ENCODE peak calls at places on chromosomes 7 and 10, in four cellular contexts. H, E, W and R are unnamed samples.

GRCh38 chr10:48509974-48510692 is 94.7 kb downstream of the ARHGAP22 start:
- DNase-seq in H (peak; percentile 44), E (peak; percentile 50), W (no peak), R (no peak)

GRCh38 chr10:45514283-45515270 is 140.6 kb downstream of the ALOX5 start:
- DNase-seq in W (no peak), H (no peak), E (no peak), R (no peak)

GRCh38 chr7:108385834-108386422 is 70.3 kb downstream of the NRCAM start:
- DNase-seq in W (no peak), E (no peak), H (no peak), R (no peak)

GRCh38 chr10:119917777-119918176 is 25.2 kb downstream of the SEC23IP start:
- DNase-seq in E (no peak), H (no peak), W (no peak), R (no peak)

GRCh38 chr10:5094265-5095205 is at the start of gene AKR1C3:
- DNase-seq in E (no peak), H (no peak), W (no peak), R (no peak)

GRCh38 chr10:71590786-71591350 is 128.7 kb downstream of the C10orf105 start:
- DNase-seq in H (no peak), W (no peak), E (no peak), R (no peak)

GRCh38 chr7:4707134-4707651 is 25.1 kb downstream of the FOXK1 start:
- DNase-seq in H (peak; percentile 81), W (no peak), E (no peak), R (no peak)

GRCh38 chr10:129631011-129631410 is 164.0 kb downstream of the MGMT start:
- DNase-seq in E (no peak), H (no peak), W (no peak), R (no peak)

GRCh38 chr10:6583447-6583846 is 3.4 kb upstream of the PRKCQ start:
- DNase-seq in W (no peak), H (no peak), E (no peak), R (no peak)

GRCh38 chr7:90222811-90223725 is 11.5 kb downstream of the STEAP2 start:
- DNase-seq in W (no peak), E (no peak), H (peak; percentile 8), R (no peak)

GRCh38 chr7:41996381-41997035 is 240.5 kb downstream of the GLI3 start:
- DNase-seq in W (no peak), H (no peak), E (no peak), R (no peak)

GRCh38 chr10:117320050-117320665 is 55.1 kb downstream of the PDZD8 start:
- DNase-seq in W (no peak), H (peak; percentile 53), E (no peak), R (no peak)

GRCh38 chr7:106646256-106646655 is 14.7 kb downstream of the CCDC71L start:
- DNase-seq in H (no peak), E (no peak), W (no peak), R (no peak)

GRCh38 chr10:11655839-11656238 is 44.4 kb upstream of the USP6NL start:
- DNase-seq in W (no peak), H (no peak), E (no peak), R (no peak)

GRCh38 chr10:60312818-60313588 is 76.7 kb downstream of the ANK3 start:
- DNase-seq in H (no peak), W (no peak), E (no peak), R (no peak)

GRCh38 chr10:25334445-25334844 is 159.6 kb downstream of the GPR158 start:
- DNase-seq in H (no peak), E (no peak), W (no peak), R (no peak)

GRCh38 chr10:33600381-33600780 is 265.9 kb upstream of the NRP1 start:
- DNase-seq in W (no peak), E (no peak), H (no peak), R (no peak)

GRCh38 chr10:101367569-101368453 is 13.8 kb downstream of the BTRC start:
- DNase-seq in H (no peak), E (no peak), W (no peak), R (no peak)

GRCh38 chr10:22606164-22606614 is 108.2 kb downstream of the PIP4K2A start:
- DNase-seq in W (peak; percentile 58), E (no peak), H (no peak), R (no peak)

GRCh38 chr10:103669243-103669929 is 175.9 kb downstream of the NEURL1 start:
- DNase-seq in W (no peak), E (no peak), H (no peak), R (no peak)

GRCh38 chr10:95253007-95253406 is 37.8 kb downstream of the PDLIM1 start:
- DNase-seq in E (no peak), H (no peak), W (no peak), R (no peak)

GRCh38 chr10:125231116-125231812 is 70.9 kb upstream of the CTBP2 start:
- DNase-seq in W (no peak), E (no peak), H (no peak), R (no peak)

GRCh38 chr10:98340261-98340675 is 72.3 kb upstream of the LOXL4 start:
- DNase-seq in E (no peak), W (no peak), H (no peak), R (no peak)

GRCh38 chr10:101120884-101121660 is 10.0 kb upstream of the TLX1 start:
- DNase-seq in W (no peak), H (no peak), E (no peak), R (no peak)

GRCh38 chr7:102063736-102064135 is 222.9 kb upstream of the SH2B2 start:
- DNase-seq in W (no peak), E (no peak), H (peak; percentile 59), R (no peak)

GRCh38 chr7:84553711-84554110 is 359.1 kb upstream of the SEMA3A start:
- DNase-seq in E (no peak), W (no peak), H (no peak), R (no peak)

GRCh38 chr7:113015038-113015645 is 71.5 kb downstream of the GPR85 start:
- DNase-seq in E (no peak), H (no peak), W (no peak), R (no peak)

GRCh38 chr10:29773675-29774091 is 138.9 kb upstream of the SVIL start:
- DNase-seq in E (no peak), W (no peak), H (no peak), R (no peak)

GRCh38 chr10:133278577-133279265 is 2.1 kb upstream of the ADAM8 start:
- DNase-seq in W (no peak), E (no peak), H (no peak), R (no peak)

GRCh38 chr10:88472540-88472939 is 110.6 kb downstream of the RNLS start:
- DNase-seq in E (no peak), W (no peak), H (no peak), R (no peak)

GRCh38 chr10:130655313-130656186 is 519.4 kb downstream of the GLRX3 start:
- DNase-seq in H (no peak), W (no peak), E (no peak), R (no peak)

GRCh38 chr7:107715531-107715930 is 28.4 kb upstream of the CBLL1 start:
- DNase-seq in H (no peak), E (no peak), W (no peak), R (no peak)

GRCh38 chr10:97914837-97915211 is 65.2 kb downstream of the GOLGA7B start:
- DNase-seq in W (no peak), H (peak; percentile 87), E (no peak), R (peak; percentile 84)

GRCh38 chr10:110083884-110084283 is 76.1 kb downstream of the ADD3 start:
- DNase-seq in E (no peak), W (no peak), H (no peak), R (no peak)

GRCh38 chr7:28355553-28356319 is 56.6 kb upstream of the CREB5 start:
- DNase-seq in E (no peak), W (no peak), H (no peak), R (no peak)

GRCh38 chr7:47195641-47196040 is 386.3 kb downstream of the TNS3 start:
- DNase-seq in W (no peak), E (no peak), H (peak; percentile 17), R (no peak)
- TF ChIP-seq CTCF in W (no peak), E (no peak), H (peak; percentile 50), R (peak; percentile 51)

GRCh38 chr7:44965937-44966730 is 12.7 kb downstream of the MYO1G start:
- DNase-seq in E (peak; percentile 61), H (no peak), W (no peak), R (no peak)

GRCh38 chr7:44965441-44965903 is 13.3 kb downstream of the MYO1G start:
- DNase-seq in E (peak; percentile 63), W (no peak), H (no peak), R (no peak)

GRCh38 chr7:44963526-44964290 is 15.1 kb downstream of the MYO1G start:
- DNase-seq in W (no peak), H (no peak), E (peak; percentile 60), R (no peak)

GRCh38 chr7:44964831-44965440 is 13.9 kb downstream of the MYO1G start:
- DNase-seq in H (no peak), W (no peak), E (peak; percentile 70), R (no peak)

GRCh38 chr7:44964384-44964830 is 14.4 kb downstream of the MYO1G start:
- DNase-seq in H (peak; percentile 41), W (no peak), E (no peak), R (no peak)
- TF ChIP-seq CTCF in H (peak; percentile 39), W (no peak), E (no peak), R (peak; percentile 36)

GRCh38 chr7:132683967-132684690 is 107.9 kb upstream of the PLXNA4 start:
- DNase-seq in E (no peak), H (no peak), W (no peak), R (no peak)
- TF ChIP-seq CTCF in E (no peak), H (peak; percentile 25), W (no peak), R (no peak)

DNA sequence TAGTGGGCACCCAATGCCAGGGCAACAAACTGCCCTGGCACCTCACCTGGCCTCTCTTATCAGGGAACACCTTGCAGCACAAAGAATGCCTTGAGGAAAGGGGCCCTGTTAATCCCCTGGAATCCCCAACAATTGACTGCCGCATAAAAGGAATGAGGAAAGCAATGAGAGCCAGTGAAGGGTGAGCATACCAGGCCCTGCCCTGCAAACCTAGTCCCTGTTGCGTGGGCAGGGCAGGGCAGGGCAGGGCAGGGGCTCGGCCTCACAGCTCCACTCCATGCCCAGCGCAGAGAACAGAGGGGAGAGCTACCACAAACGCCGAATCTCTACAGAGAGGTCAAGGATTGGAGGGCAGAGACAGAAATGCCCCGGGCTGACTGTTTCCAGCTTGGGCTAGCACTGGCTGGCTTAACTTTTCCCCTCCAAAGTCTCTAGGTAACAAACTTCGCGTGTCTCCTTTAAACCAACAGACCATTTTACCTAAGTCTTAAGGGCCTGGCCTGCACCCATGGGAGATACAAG is 1.1 kb downstream of the ANXA11 start:
- DNase-seq in H (peak; percentile 79), W (no peak), E (no peak), R (no peak)
- TF ChIP-seq CTCF in H (no peak), W (no peak), E (no peak), R (no peak)

DNA sequence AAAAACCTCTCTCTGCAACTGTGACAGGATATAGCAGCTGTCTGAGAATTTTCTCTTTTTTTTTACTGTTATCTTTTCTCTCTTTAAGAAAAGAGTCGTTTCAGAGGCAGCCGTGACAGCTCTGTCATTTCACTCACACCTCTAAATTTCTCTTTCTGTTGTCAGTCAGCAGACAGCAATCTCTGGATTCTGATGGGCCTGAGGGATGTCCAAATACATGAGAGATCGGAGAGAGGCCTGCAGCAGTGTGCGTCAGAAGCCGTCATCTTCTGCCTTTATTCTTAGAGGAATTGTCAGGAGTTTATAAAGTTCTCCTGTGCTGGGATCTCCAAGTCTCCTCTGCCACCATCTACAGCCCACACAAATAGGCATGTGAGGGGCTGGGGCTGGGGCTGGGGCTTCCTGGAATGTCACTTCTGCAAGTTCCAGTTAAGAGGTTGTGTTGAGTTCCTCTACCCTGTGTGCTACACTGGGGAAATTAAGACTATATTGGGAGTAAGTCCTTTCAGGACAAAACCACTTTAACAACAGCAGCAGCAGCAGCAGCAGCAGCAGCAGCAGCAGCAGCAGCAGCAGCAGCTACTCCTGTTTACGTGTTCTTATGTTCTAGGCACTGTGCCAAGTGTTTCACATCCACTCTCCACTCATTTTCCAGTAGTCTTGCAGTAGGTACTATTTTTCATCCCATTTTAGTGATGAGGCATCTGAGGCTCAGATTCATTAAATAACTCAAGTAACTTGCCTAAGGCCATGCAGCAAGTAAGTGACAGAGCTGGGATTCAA is 541.3 kb downstream of the LRMDA start:
- DNase-seq in H (no peak), W (no peak), E (no peak), R (no peak)
- TF ChIP-seq CTCF in H (no peak), W (no peak), E (no peak), R (no peak)